ENCODE peak calls at places on chromosomes 4 and X, in nine cellular contexts. I, G, U, T, A, B, L, V and K are unnamed samples.

GRCh38 chrX:13646154-13646549 is 6.8 kb upstream of the TCEANC start:
- DNase-seq in V (peak; percentile 80), U (peak; percentile 66), A (no peak), I (peak; percentile 20), L (no peak), B (peak; percentile 31), G (no peak), T (peak; percentile 71), K (no peak)

GRCh38 chrX:108312938-108313337 is 125.3 kb downstream of the COL4A6 start:
- DNase-seq in V (peak; percentile 29), G (no peak), I (no peak), L (no peak), B (no peak), T (peak; percentile 48), A (no peak), U (peak; percentile 46), K (no peak)

GRCh38 chr4:17511950-17512795 is at the start of gene QDPR:
- DNase-seq in T (peak; percentile 63), G (peak; percentile 93), L (no peak), B (peak; percentile 89), A (no peak), U (peak; percentile 93), V (peak; percentile 94), I (peak; percentile 76), K (peak; percentile 66)

GRCh38 chrX:18871161-18871880 is 112.6 kb downstream of the PHKA2 start:
- DNase-seq in L (no peak), T (peak; percentile 44), I (no peak), U (no peak), V (no peak), G (no peak), B (no peak), A (no peak), K (no peak)

GRCh38 chr4:85600501-85600900 is 125.6 kb downstream of the ARHGAP24 start:
- DNase-seq in V (no peak), G (no peak), I (no peak), B (no peak), U (no peak), T (no peak), A (no peak), L (no peak), K (no peak)

GRCh38 chr4:36288727-36289126 is 7.3 kb downstream of the DTHD1 start:
- DNase-seq in G (no peak), V (no peak), I (no peak), T (peak; percentile 20), B (no peak), U (no peak), L (no peak), A (no peak), K (no peak)

GRCh38 chrX:78437621-78438020 is 110.2 kb upstream of the CYSLTR1 start:
- DNase-seq in U (no peak), T (no peak), A (no peak), G (no peak), L (no peak), V (no peak), I (no peak), B (no peak), K (no peak)

GRCh38 chr4:186915816-186916215 is 192.2 kb upstream of the FAT1 start:
- DNase-seq in G (no peak), L (no peak), A (no peak), T (no peak), U (no peak), I (no peak), B (no peak), V (no peak), K (no peak)

GRCh38 chrX:109519001-109519400 is 17.6 kb upstream of the NXT2 start:
- DNase-seq in B (no peak), G (no peak), L (no peak), U (no peak), A (no peak), I (no peak), T (no peak), V (no peak), K (no peak)

GRCh38 chr4:70559216-70559830 is 32.7 kb upstream of the AMBN start:
- DNase-seq in V (peak; percentile 64), U (no peak), A (peak; percentile 3), L (no peak), I (peak; percentile 37), B (peak; percentile 44), T (peak; percentile 62), G (no peak), K (peak; percentile 44)

GRCh38 chrX:10847333-10847732 is 226.9 kb upstream of the MID1 start:
- DNase-seq in L (no peak), A (no peak), U (no peak), I (no peak), G (no peak), V (no peak), T (no peak), B (no peak), K (no peak)

GRCh38 chr4:72629540-72629939 is 60.5 kb upstream of the ADAMTS3 start:
- DNase-seq in G (no peak), T (peak; percentile 45), A (peak; percentile 1), V (no peak), I (no peak), U (no peak), B (no peak), L (no peak), K (no peak)

GRCh38 chrX:116239944-116240391 is 69.4 kb downstream of the AGTR2 start:
- DNase-seq in A (no peak), L (no peak), B (no peak), T (peak; percentile 31), I (no peak), V (no peak), U (no peak), G (no peak), K (no peak)

GRCh38 chr4:176883108-176883550 is 90.4 kb upstream of the VEGFC start:
- DNase-seq in U (no peak), G (no peak), B (no peak), V (no peak), A (no peak), T (peak; percentile 12), L (no peak), I (no peak), K (no peak)

GRCh38 chr4:176886135-176886534 is 93.4 kb upstream of the VEGFC start:
- DNase-seq in I (no peak), L (no peak), T (no peak), U (no peak), V (no peak), B (no peak), G (no peak), A (no peak), K (no peak)

GRCh38 chr4:176885224-176885623 is 92.5 kb upstream of the VEGFC start:
- DNase-seq in B (no peak), U (no peak), V (no peak), A (no peak), G (no peak), L (no peak), T (peak; percentile 8), I (no peak), K (no peak)

GRCh38 chr4:176882201-176882600 is 89.5 kb upstream of the VEGFC start:
- DNase-seq in T (no peak), I (no peak), V (no peak), B (no peak), G (no peak), A (no peak), U (no peak), L (no peak), K (no peak)

DNA sequence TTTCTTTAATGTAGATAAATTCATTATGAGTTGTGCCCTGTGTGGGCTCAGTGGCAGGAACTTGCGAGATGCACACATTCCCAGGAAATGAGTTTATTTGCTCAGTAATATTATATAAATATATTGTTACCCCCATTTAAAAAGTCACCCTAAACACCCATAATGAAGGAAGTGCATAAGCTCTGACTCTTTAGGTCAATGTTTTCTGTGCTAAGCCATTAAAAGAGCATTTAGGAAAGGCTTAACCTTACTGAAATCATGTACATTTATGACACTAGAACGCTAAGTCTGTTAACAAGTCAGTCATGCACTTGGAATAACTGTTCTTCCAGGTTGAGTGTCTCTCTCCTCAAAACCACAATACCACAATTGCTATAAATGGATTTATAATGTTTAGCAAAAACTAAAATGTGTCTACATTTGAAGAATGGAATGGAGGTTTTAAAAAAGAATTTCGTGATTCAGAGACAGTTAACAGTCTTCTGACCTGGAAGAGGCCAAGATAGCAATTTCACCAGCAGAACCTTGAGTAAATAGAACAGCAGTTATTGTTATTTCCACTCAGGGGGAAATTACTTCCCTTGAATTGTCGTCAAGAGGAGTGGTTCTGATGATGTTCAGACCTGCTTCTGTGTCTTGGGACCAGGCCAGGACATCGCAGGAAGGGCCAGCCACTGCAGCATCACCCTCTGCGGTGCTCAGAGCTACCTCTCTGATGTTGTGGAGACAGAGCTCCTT is 91.1 kb upstream of the VEGFC start:
- DNase-seq in A (peak; percentile 97), U (peak; percentile 24), L (peak; percentile 51), T (peak; percentile 57), I (no peak), B (no peak), V (no peak), G (no peak), K (no peak)
- H3K4me3 ChIP-seq in A (no peak overlapping the region), U (no peak overlapping the region), L (peak overlapping the region; percentile 1), T (no peak overlapping the region), I (no peak overlapping the region), B (no peak overlapping the region), V (no peak overlapping the region), G (no peak overlapping the region), K (no peak overlapping the region)

GRCh38 chr4:1447676-1448588 is 41.7 kb upstream of the NKX1-1 start:
- DNase-seq in V (no peak), A (no peak), U (no peak), I (no peak), G (no peak), T (no peak), L (no peak), B (no peak), K (no peak)
- H3K4me3 ChIP-seq in V (no peak overlapping the region), A (no peak overlapping the region), U (no peak overlapping the region), I (no peak overlapping the region), G (no peak overlapping the region), T (no peak overlapping the region), L (no peak overlapping the region), B (no peak overlapping the region), K (no peak overlapping the region)

DNA sequence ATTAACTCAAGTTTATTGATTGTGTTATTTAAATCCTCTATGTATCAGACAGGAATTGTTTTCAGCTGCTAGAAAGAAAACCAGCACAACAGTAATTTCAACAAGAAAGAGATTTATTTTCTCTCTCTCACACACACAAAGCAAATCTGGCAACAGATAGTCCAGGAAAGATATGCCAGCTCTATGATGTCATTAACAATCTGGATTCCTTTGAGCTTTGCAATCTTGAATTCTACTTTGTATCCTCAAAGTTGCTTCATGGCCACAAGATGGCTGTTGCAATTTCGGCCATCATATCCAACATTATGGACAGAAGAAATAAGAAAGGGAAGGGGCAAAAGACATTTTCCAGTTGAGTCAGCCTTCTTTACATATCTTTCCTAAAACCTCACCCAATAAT is 19.8 kb upstream of the FMR1 start:
- DNase-seq in I (no peak), B (no peak), L (no peak), T (peak; percentile 24), V (no peak), U (no peak), G (no peak), A (no peak), K (no peak)
- H3K4me3 ChIP-seq in I (no peak overlapping the region), B (no peak overlapping the region), L (no peak overlapping the region), T (no peak overlapping the region), V (no peak overlapping the region), U (no peak overlapping the region), G (no peak overlapping the region), A (no peak overlapping the region), K (no peak overlapping the region)

GRCh38 chr4:130668859-130669258 is 1572.9 kb downstream of the C4orf33 start:
- DNase-seq in B (no peak), U (no peak), V (no peak), L (no peak), I (no peak), G (no peak), A (no peak), T (no peak), K (no peak)
- H3K4me3 ChIP-seq in B (no peak overlapping the region), U (no peak overlapping the region), V (no peak overlapping the region), L (no peak overlapping the region), I (no peak overlapping the region), G (no peak overlapping the region), A (no peak overlapping the region), T (no peak overlapping the region), K (no peak overlapping the region)